ENCODE peak calls at places on chromosome 16, in nine cellular contexts. One of them, this sample, is unnamed.

GRCh38 chr16:19969284-19969683 is 84.6 kb upstream of the GPRC5B start:
- DNase-seq in CD8-positive, alpha-beta T cell: no peak
- DNase-seq in ovary: no peak
- DNase-seq in adipocyte: no peak
- DNase-seq in GM12891: no peak
- DNase-seq in foreskin melanocyte: no peak
- DNase-seq in NCI-H1436: no peak
- DNase-seq in NCI-H460: no peak
- DNase-seq in NCI-H2081: no peak
- DNase-seq in this sample: no peak

GRCh38 chr16:22784690-22785214 is 29.2 kb upstream of the HS3ST2 start:
- DNase-seq in foreskin melanocyte: no peak
- DNase-seq in CD8-positive, alpha-beta T cell: no peak
- DNase-seq in NCI-H1436: no peak
- DNase-seq in adipocyte: no peak
- DNase-seq in NCI-H2081: no peak
- DNase-seq in NCI-H460: no peak
- DNase-seq in ovary: no peak
- DNase-seq in GM12891: no peak
- DNase-seq in this sample: no peak

GRCh38 chr16:1909661-1910231 is 8.5 kb downstream of the HS3ST6 start:
- DNase-seq in NCI-H2081: no peak
- DNase-seq in NCI-H1436: no peak
- DNase-seq in GM12891: no peak
- DNase-seq in foreskin melanocyte: no peak
- DNase-seq in NCI-H460: no peak
- DNase-seq in ovary: no peak
- DNase-seq in CD8-positive, alpha-beta T cell: no peak
- DNase-seq in adipocyte: peak; percentile 15
- DNase-seq in this sample: no peak

GRCh38 chr16:19705843-19706242 is 12.2 kb downstream of the KNOP1 start:
- DNase-seq in NCI-H2081: no peak
- DNase-seq in foreskin melanocyte: no peak
- DNase-seq in ovary: no peak
- DNase-seq in GM12891: no peak
- DNase-seq in CD8-positive, alpha-beta T cell: no peak
- DNase-seq in adipocyte: no peak
- DNase-seq in NCI-H460: no peak
- DNase-seq in NCI-H1436: no peak
- DNase-seq in this sample: no peak

GRCh38 chr16:57041182-57042156 is 50.9 kb upstream of the CPNE2 start:
- DNase-seq in adipocyte: no peak
- DNase-seq in NCI-H1436: no peak
- DNase-seq in foreskin melanocyte: no peak
- DNase-seq in NCI-H2081: no peak
- DNase-seq in NCI-H460: no peak
- DNase-seq in CD8-positive, alpha-beta T cell: peak; percentile 84
- DNase-seq in GM12891: no peak
- DNase-seq in ovary: no peak
- DNase-seq in this sample: no peak

GRCh38 chr16:89169778-89170177 is 1.8 kb upstream of the CDH15 start:
- DNase-seq in GM12891: no peak
- DNase-seq in NCI-H1436: no peak
- DNase-seq in foreskin melanocyte: no peak
- DNase-seq in CD8-positive, alpha-beta T cell: no peak
- DNase-seq in NCI-H2081: no peak
- DNase-seq in ovary: no peak
- DNase-seq in NCI-H460: no peak
- DNase-seq in adipocyte: no peak
- DNase-seq in this sample: no peak

GRCh38 chr16:12350945-12351344 is 374.4 kb downstream of the SNX29 start:
- DNase-seq in adipocyte: no peak
- DNase-seq in NCI-H1436: no peak
- DNase-seq in foreskin melanocyte: no peak
- DNase-seq in NCI-H460: no peak
- DNase-seq in CD8-positive, alpha-beta T cell: no peak
- DNase-seq in GM12891: no peak
- DNase-seq in NCI-H2081: no peak
- DNase-seq in ovary: no peak
- DNase-seq in this sample: no peak

GRCh38 chr16:86537486-86537885 is 17.5 kb downstream of the MTHFSD start:
- DNase-seq in CD8-positive, alpha-beta T cell: no peak
- DNase-seq in foreskin melanocyte: no peak
- DNase-seq in ovary: no peak
- DNase-seq in GM12891: no peak
- DNase-seq in NCI-H2081: no peak
- DNase-seq in NCI-H1436: no peak
- DNase-seq in adipocyte: no peak
- DNase-seq in NCI-H460: no peak
- DNase-seq in this sample: no peak

GRCh38 chr16:70433456-70434103 is 5.3 kb downstream of the ST3GAL2 start:
- DNase-seq in foreskin melanocyte: peak; percentile 30
- DNase-seq in CD8-positive, alpha-beta T cell: no peak
- DNase-seq in GM12891: no peak
- DNase-seq in ovary: no peak
- DNase-seq in NCI-H460: no peak
- DNase-seq in adipocyte: peak; percentile 59
- DNase-seq in NCI-H2081: no peak
- DNase-seq in NCI-H1436: no peak
- DNase-seq in this sample: peak; percentile 67

GRCh38 chr16:21028728-21029127 is 121.9 kb downstream of the DNAH3 start:
- DNase-seq in GM12891: no peak
- DNase-seq in foreskin melanocyte: no peak
- DNase-seq in NCI-H460: no peak
- DNase-seq in NCI-H2081: no peak
- DNase-seq in ovary: no peak
- DNase-seq in NCI-H1436: no peak
- DNase-seq in CD8-positive, alpha-beta T cell: no peak
- DNase-seq in adipocyte: peak; percentile 9
- DNase-seq in this sample: no peak

GRCh38 chr16:9102379-9102778 is 10.9 kb downstream of the HAPSTR1 start:
- DNase-seq in ovary: no peak
- DNase-seq in CD8-positive, alpha-beta T cell: no peak
- DNase-seq in NCI-H1436: no peak
- DNase-seq in NCI-H2081: no peak
- DNase-seq in NCI-H460: no peak
- DNase-seq in foreskin melanocyte: peak; percentile 84
- DNase-seq in adipocyte: peak; percentile 88
- DNase-seq in GM12891: no peak
- DNase-seq in this sample: peak; percentile 79

GRCh38 chr16:324451-325334 is 27.8 kb downstream of the AXIN1 start:
- DNase-seq in foreskin melanocyte: no peak
- DNase-seq in NCI-H1436: no peak
- DNase-seq in NCI-H460: no peak
- DNase-seq in GM12891: peak; percentile 69
- DNase-seq in NCI-H2081: no peak
- DNase-seq in CD8-positive, alpha-beta T cell: peak; percentile 81
- DNase-seq in adipocyte: no peak
- DNase-seq in ovary: no peak
- DNase-seq in this sample: no peak

GRCh38 chr16:87832759-87833502 is 36.4 kb downstream of the SLC7A5 start:
- DNase-seq in CD8-positive, alpha-beta T cell: peak; percentile 11
- DNase-seq in foreskin melanocyte: no peak
- DNase-seq in adipocyte: no peak
- DNase-seq in ovary: no peak
- DNase-seq in GM12891: no peak
- DNase-seq in NCI-H1436: no peak
- DNase-seq in NCI-H2081: no peak
- DNase-seq in NCI-H460: no peak
- DNase-seq in this sample: no peak

GRCh38 chr16:26905336-26905735 is 161.4 kb upstream of the C16orf82 start:
- DNase-seq in ovary: no peak
- DNase-seq in adipocyte: no peak
- DNase-seq in CD8-positive, alpha-beta T cell: no peak
- DNase-seq in foreskin melanocyte: peak; percentile 3
- DNase-seq in GM12891: no peak
- DNase-seq in NCI-H2081: no peak
- DNase-seq in NCI-H460: no peak
- DNase-seq in NCI-H1436: no peak
- DNase-seq in this sample: peak; percentile 28

GRCh38 chr16:26981266-26981938 is 85.3 kb upstream of the C16orf82 start:
- DNase-seq in foreskin melanocyte: no peak
- DNase-seq in GM12891: no peak
- DNase-seq in NCI-H460: no peak
- DNase-seq in adipocyte: peak; percentile 8
- DNase-seq in NCI-H2081: no peak
- DNase-seq in ovary: no peak
- DNase-seq in NCI-H1436: no peak
- DNase-seq in CD8-positive, alpha-beta T cell: no peak
- DNase-seq in this sample: peak; percentile 76

GRCh38 chr16:69243479-69243878 is 56.5 kb downstream of the SNTB2 start:
- DNase-seq in NCI-H460: no peak
- DNase-seq in NCI-H1436: no peak
- DNase-seq in ovary: no peak
- DNase-seq in foreskin melanocyte: no peak
- DNase-seq in CD8-positive, alpha-beta T cell: no peak
- DNase-seq in adipocyte: peak; percentile 87
- DNase-seq in NCI-H2081: no peak
- DNase-seq in GM12891: no peak
- DNase-seq in this sample: peak; percentile 34

GRCh38 chr16:6496996-6497395 is 835.6 kb upstream of the RBFOX1 start:
- DNase-seq in adipocyte: no peak
- DNase-seq in ovary: no peak
- DNase-seq in NCI-H2081: no peak
- DNase-seq in CD8-positive, alpha-beta T cell: no peak
- DNase-seq in foreskin melanocyte: no peak
- DNase-seq in NCI-H1436: no peak
- DNase-seq in GM12891: no peak
- DNase-seq in NCI-H460: no peak
- DNase-seq in this sample: no peak

GRCh38 chr16:84423416-84423837 is 55.1 kb downstream of the ATP2C2 start:
- DNase-seq in CD8-positive, alpha-beta T cell: no peak
- DNase-seq in foreskin melanocyte: peak; percentile 37
- DNase-seq in ovary: no peak
- DNase-seq in NCI-H1436: no peak
- DNase-seq in adipocyte: peak; percentile 15
- DNase-seq in GM12891: no peak
- DNase-seq in NCI-H2081: peak; percentile 5
- DNase-seq in NCI-H460: peak; percentile 22
- DNase-seq in this sample: peak; percentile 47

GRCh38 chr16:4051591-4051990 is 64.7 kb downstream of the ADCY9 start:
- DNase-seq in adipocyte: peak; percentile 36
- DNase-seq in NCI-H1436: no peak
- DNase-seq in NCI-H460: no peak
- DNase-seq in GM12891: no peak
- DNase-seq in foreskin melanocyte: no peak
- DNase-seq in ovary: no peak
- DNase-seq in NCI-H2081: no peak
- DNase-seq in CD8-positive, alpha-beta T cell: no peak
- DNase-seq in this sample: peak; percentile 43

GRCh38 chr16:35146031-35146710 is 1686.8 kb downstream of the TP53TG3F start:
- DNase-seq in NCI-H2081: no peak
- DNase-seq in NCI-H460: no peak
- DNase-seq in CD8-positive, alpha-beta T cell: no peak
- DNase-seq in ovary: no peak
- DNase-seq in GM12891: no peak
- DNase-seq in foreskin melanocyte: no peak
- DNase-seq in NCI-H1436: no peak
- DNase-seq in adipocyte: no peak
- DNase-seq in this sample: no peak

GRCh38 chr16:80896778-80897177 is 92.4 kb upstream of the CDYL2 start:
- DNase-seq in CD8-positive, alpha-beta T cell: no peak
- DNase-seq in ovary: no peak
- DNase-seq in NCI-H1436: no peak
- DNase-seq in foreskin melanocyte: no peak
- DNase-seq in NCI-H460: no peak
- DNase-seq in adipocyte: no peak
- DNase-seq in NCI-H2081: no peak
- DNase-seq in GM12891: no peak
- DNase-seq in this sample: no peak

GRCh38 chr16:74868501-74868900 is 93.9 kb upstream of the FA2H start:
- DNase-seq in NCI-H1436: no peak
- DNase-seq in CD8-positive, alpha-beta T cell: no peak
- DNase-seq in adipocyte: no peak
- DNase-seq in NCI-H460: peak; percentile 13
- DNase-seq in GM12891: no peak
- DNase-seq in foreskin melanocyte: no peak
- DNase-seq in NCI-H2081: no peak
- DNase-seq in ovary: no peak
- DNase-seq in this sample: peak; percentile 31

GRCh38 chr16:77009453-77009852 is 181.5 kb upstream of the MON1B start:
- DNase-seq in GM12891: no peak
- DNase-seq in foreskin melanocyte: no peak
- DNase-seq in ovary: no peak
- DNase-seq in NCI-H1436: no peak
- DNase-seq in CD8-positive, alpha-beta T cell: no peak
- DNase-seq in NCI-H460: no peak
- DNase-seq in adipocyte: no peak
- DNase-seq in NCI-H2081: no peak
- DNase-seq in this sample: no peak